ENCODE peak calls at places on chromosomes 5 and 9, in ten cellular contexts. W is choroid plexus epithelial cell; T is fibroblast of mammary gland; F is transverse colon; D is activated CD8-positive, alpha-beta memory T cell treated with anti-CD3 and anti-CD28 coated beads, Interleukin-2, amount 50 U/mL, for 48 hours; K is activated CD4-positive, CD25-positive, alpha-beta regulatory T cell treated with anti-CD3 and anti-CD28 coated beads, Interleukin-2, amount 50 U/mL, for 72 hours; L is EH; I is NB4; A is stimulated activated CD4-positive, alpha-beta T cell treated with anti-CD3 and anti-CD28 coated beads, Interleukin-4, amount 100 ng/mL, for 1 hour; M is epithelial cell of esophagus. V is an unnamed sample.

GRCh38 chr5:150036513-150036912 is 36.0 kb downstream of the HMGXB3 start:
- DNase-seq in W (peak), T (peak), F (no peak), D (no peak), K (no peak), L (peak), I (no peak), A (no peak), M (peak), V (no peak)

GRCh38 chr9:91711755-91712591 is 238.1 kb downstream of the ROR2 start:
- DNase-seq in W (peak), T (peak), F (peak), D (peak), K (peak), L (peak), I (peak), A (peak), M (peak), V (no peak)

GRCh38 chr5:80481019-80481893 is 6.6 kb upstream of the FAM151B start:
- DNase-seq in W (peak), T (peak), F (peak), D (no peak), K (no peak), L (peak), I (peak), A (no peak), M (peak), V (no peak)

GRCh38 chr9:107948601-107949000 is 459.0 kb upstream of the KLF4 start:
- DNase-seq in W (no peak), T (peak), F (no peak), D (no peak), K (no peak), L (peak), I (no peak), A (no peak), M (no peak), V (no peak)

GRCh38 chr9:15218994-15219393 is 88.0 kb downstream of the TTC39B start:
- DNase-seq in W (no peak), T (no peak), F (no peak), D (no peak), K (no peak), L (no peak), I (no peak), A (no peak), M (no peak), V (no peak)

GRCh38 chr9:89433826-89434225 is 64.1 kb downstream of the SEMA4D start:
- DNase-seq in W (no peak), T (peak), F (no peak), D (no peak), K (no peak), L (peak), I (no peak), A (no peak), M (no peak), V (no peak)

GRCh38 chr5:151659001-151659754 is 27.5 kb downstream of the SPARC start:
- DNase-seq in W (peak), T (peak), F (peak), D (peak), K (peak), L (peak), I (peak), A (peak), M (peak), V (peak)

GRCh38 chr9:124810513-124811355 is 33.8 kb downstream of the OLFML2A start:
- DNase-seq in W (peak), T (peak), F (no peak), D (no peak), K (no peak), L (peak), I (no peak), A (no peak), M (peak), V (no peak)

GRCh38 chr5:16492398-16493175 is 27.0 kb upstream of the ZNF622 start:
- DNase-seq in W (peak), T (peak), F (peak), D (no peak), K (no peak), L (peak), I (no peak), A (no peak), M (peak), V (no peak)

GRCh38 chr5:24102008-24102407 is 542.8 kb downstream of the CDH10 start:
- DNase-seq in W (no peak), T (no peak), F (no peak), D (no peak), K (no peak), L (no peak), I (no peak), A (no peak), M (no peak), V (no peak)

GRCh38 chr9:88523056-88523455 is 11.9 kb upstream of the NXNL2 start:
- DNase-seq in W (no peak), T (peak), F (no peak), D (no peak), K (no peak), L (peak), I (no peak), A (no peak), M (peak), V (no peak)

GRCh38 chr9:137311171-137311970 is 9.3 kb upstream of the NRARP start:
- DNase-seq in W (no peak), T (peak), F (peak), D (peak), K (peak), L (peak), I (no peak), A (peak), M (peak), V (no peak)

GRCh38 chr5:39411051-39411450 is 13.7 kb downstream of the DAB2 start:
- DNase-seq in W (peak), T (peak), F (no peak), D (no peak), K (no peak), L (peak), I (peak), A (no peak), M (peak), V (no peak)

GRCh38 chr9:12775963-12776774 is 1.3 kb downstream of the LURAP1L start:
- DNase-seq in W (peak), T (peak), F (peak), D (no peak), K (no peak), L (peak), I (peak), A (no peak), M (peak), V (peak)

GRCh38 chr5:176675676-176676360 is 28.5 kb downstream of the TSPAN17 start:
- DNase-seq in W (peak), T (peak), F (no peak), D (no peak), K (no peak), L (peak), I (peak), A (no peak), M (peak), V (no peak)

GRCh38 chr5:89303033-89303480 is 420.1 kb upstream of the MEF2C start:
- DNase-seq in W (no peak), T (no peak), F (no peak), D (no peak), K (no peak), L (no peak), I (peak), A (no peak), M (no peak), V (no peak)

GRCh38 chr9:34862043-34862442 is 96.0 kb upstream of the PHF24 start:
- DNase-seq in W (no peak), T (no peak), F (no peak), D (no peak), K (no peak), L (no peak), I (no peak), A (no peak), M (no peak), V (no peak)

GRCh38 chr9:33510264-33511183 is 13.5 kb upstream of the ANKRD18B start:
- DNase-seq in W (peak), T (peak), F (peak), D (peak), K (peak), L (peak), I (peak), A (peak), M (peak), V (peak)

GRCh38 chr5:134103397-134103796 is 11.1 kb upstream of the TCF7 start:
- DNase-seq in W (no peak), T (no peak), F (no peak), D (no peak), K (no peak), L (no peak), I (no peak), A (peak), M (no peak), V (no peak)

GRCh38 chr9:6631207-6631512 is 14.4 kb downstream of the GLDC start:
- DNase-seq in W (no peak), T (no peak), F (no peak), D (no peak), K (no peak), L (no peak), I (no peak), A (no peak), M (no peak), V (no peak)

GRCh38 chr9:71830929-71831328 is 62.6 kb upstream of the CEMIP2 start:
- DNase-seq in W (no peak), T (no peak), F (peak), D (no peak), K (no peak), L (peak), I (no peak), A (no peak), M (no peak), V (no peak)

GRCh38 chr9:134413890-134414731 is 87.9 kb downstream of the RXRA start:
- DNase-seq in W (peak), T (peak), F (peak), D (no peak), K (no peak), L (peak), I (no peak), A (no peak), M (peak), V (peak)

GRCh38 chr9:87873607-87874319 is 8.9 kb upstream of the SPATA31E1 start:
- DNase-seq in W (peak), T (no peak), F (peak), D (peak), K (no peak), L (peak), I (no peak), A (no peak), M (no peak), V (peak)